ENCODE peak calls at places on chromosomes 11 and 22, in four cellular contexts. O is NCI-H1694, A is iris pigment epithelial cell, N is lower leg skin. G is an unnamed sample.

GRCh38 chr22:45768490-45768889 is 96.9 kb downstream of the ATXN10 start:
- DNase-seq in O (peak), A (no peak), N (no peak), G (no peak)

GRCh38 chr11:827146-827860 is 416 bp upstream of the CRACR2B start:
- DNase-seq in O (no peak), A (no peak), N (no peak), G (no peak)

GRCh38 chr22:38173156-38173906 is 8.3 kb downstream of the PLA2G6 start:
- DNase-seq in O (no peak), A (no peak), N (no peak), G (no peak)

GRCh38 chr22:29328566-29329500 is 13.3 kb upstream of the RASL10A start:
- DNase-seq in O (peak), A (no peak), N (no peak), G (no peak)

GRCh38 chr22:22909605-22910271 is 22.1 kb downstream of the IGLL5 start:
- DNase-seq in O (no peak), A (no peak), N (no peak), G (no peak)

GRCh38 chr22:24972369-24972768 is 19.9 kb downstream of the KIAA1671 start:
- DNase-seq in O (no peak), A (no peak), N (no peak), G (no peak)

GRCh38 chr11:69355346-69355940 is 61.5 kb downstream of the MYEOV start:
- DNase-seq in O (no peak), A (no peak), N (peak), G (no peak)

GRCh38 chr11:94563176-94563847 is 3.9 kb upstream of the PIWIL4 start:
- DNase-seq in O (no peak), A (peak), N (no peak), G (no peak)

GRCh38 chr22:32764330-32765116 is 37.0 kb upstream of the TIMP3 start:
- DNase-seq in O (no peak), A (peak), N (peak), G (no peak)

GRCh38 chr11:57500526-57500925 is 15.0 kb downstream of the SLC43A1 start:
- DNase-seq in O (no peak), A (no peak), N (no peak), G (no peak)

GRCh38 chr11:119676461-119677020 is 52.5 kb downstream of the NECTIN1 start:
- DNase-seq in O (no peak), A (peak), N (no peak), G (no peak)

GRCh38 chr11:117832511-117832910 is 8.0 kb upstream of the FXYD2 start:
- DNase-seq in O (no peak), A (no peak), N (peak), G (no peak)

GRCh38 chr11:17219016-17219415 is 11.2 kb upstream of the PIK3C2A start:
- DNase-seq in O (no peak), A (no peak), N (no peak), G (no peak)

GRCh38 chr11:117459979-117460300 is 132.3 kb downstream of the CEP164 start:
- DNase-seq in O (no peak), A (no peak), N (no peak), G (no peak)

GRCh38 chr11:132448334-132448995 is 1078.0 kb downstream of the NTM start:
- DNase-seq in O (no peak), A (no peak), N (no peak), G (no peak)